ENCODE peak calls at places on chromosomes 13 and 19, in six cellular contexts. One of them, this sample, is unnamed. For H3K9me3, the result is how much of the 10 kb centered on the place peaks cover.

GRCh38 chr13:30569901-30570576 is 47.7 kb upstream of the USPL1 start:
- DNase-seq in tibial nerve: no peak
- DNase-seq in heart left ventricle: no peak
- DNase-seq in pancreas: no peak
- DNase-seq in SK-N-SH: no peak
- DNase-seq in heart right ventricle: no peak
- DNase-seq in this sample: no peak

GRCh38 chr19:5271145-5271544 is 69.5 kb downstream of the PTPRS start:
- DNase-seq in tibial nerve: no peak
- DNase-seq in heart right ventricle: no peak
- DNase-seq in pancreas: peak
- DNase-seq in SK-N-SH: no peak
- DNase-seq in heart left ventricle: no peak
- DNase-seq in this sample: no peak

GRCh38 chr19:7877249-7877836 is 3.2 kb upstream of the PRR36 start:
- DNase-seq in heart left ventricle: no peak
- DNase-seq in pancreas: no peak
- DNase-seq in tibial nerve: no peak
- DNase-seq in SK-N-SH: no peak
- DNase-seq in heart right ventricle: no peak
- DNase-seq in this sample: no peak

GRCh38 chr19:48991823-48992570 is 1.1 kb downstream of the GYS1 start:
- DNase-seq in pancreas: no peak
- DNase-seq in SK-N-SH: peak
- DNase-seq in tibial nerve: peak
- DNase-seq in heart right ventricle: peak
- DNase-seq in heart left ventricle: no peak
- DNase-seq in this sample: peak

GRCh38 chr19:46428278-46429141 is at the start of gene PNMA8C:
- DNase-seq in heart left ventricle: peak
- DNase-seq in pancreas: peak
- DNase-seq in tibial nerve: no peak
- DNase-seq in heart right ventricle: peak
- DNase-seq in SK-N-SH: peak
- DNase-seq in this sample: peak

GRCh38 chr13:90477194-90477593 is 870.3 kb upstream of the MIR17HG start:
- DNase-seq in tibial nerve: no peak
- DNase-seq in SK-N-SH: no peak
- DNase-seq in heart right ventricle: no peak
- DNase-seq in heart left ventricle: no peak
- DNase-seq in pancreas: no peak
- DNase-seq in this sample: no peak

GRCh38 chr13:94351292-94352000 is 128.0 kb downstream of the DCT start:
- DNase-seq in heart right ventricle: no peak
- DNase-seq in SK-N-SH: no peak
- DNase-seq in heart left ventricle: no peak
- DNase-seq in tibial nerve: no peak
- DNase-seq in pancreas: no peak
- DNase-seq in this sample: no peak

GRCh38 chr19:34325181-34325580 is 39.8 kb upstream of the GPI start:
- DNase-seq in heart left ventricle: no peak
- DNase-seq in pancreas: no peak
- DNase-seq in tibial nerve: no peak
- DNase-seq in heart right ventricle: no peak
- DNase-seq in SK-N-SH: no peak
- DNase-seq in this sample: no peak

GRCh38 chr19:18904334-18905057 is 8.5 kb upstream of the CERS1 start:
- DNase-seq in heart left ventricle: no peak
- DNase-seq in pancreas: peak
- DNase-seq in heart right ventricle: no peak
- DNase-seq in tibial nerve: no peak
- DNase-seq in SK-N-SH: no peak
- DNase-seq in this sample: no peak

GRCh38 chr13:103066991-103067390 is 774 bp upstream of the SLC10A2 start:
- DNase-seq in tibial nerve: no peak
- DNase-seq in SK-N-SH: peak
- DNase-seq in pancreas: no peak
- DNase-seq in heart left ventricle: no peak
- DNase-seq in heart right ventricle: no peak
- DNase-seq in this sample: no peak

GRCh38 chr19:47713046-47714021 is at the start of gene EHD2:
- DNase-seq in heart left ventricle: peak
- DNase-seq in heart right ventricle: peak
- DNase-seq in tibial nerve: peak
- DNase-seq in pancreas: peak
- DNase-seq in SK-N-SH: peak
- DNase-seq in this sample: peak

GRCh38 chr13:113776231-113777125 is 17.5 kb downstream of the TMEM255B start:
- DNase-seq in tibial nerve: no peak
- DNase-seq in pancreas: no peak
- DNase-seq in heart right ventricle: no peak
- DNase-seq in SK-N-SH: no peak
- DNase-seq in heart left ventricle: no peak
- DNase-seq in this sample: no peak

GRCh38 chr19:2334426-2334825 is 5.9 kb downstream of the SPPL2B start:
- DNase-seq in pancreas: peak
- DNase-seq in SK-N-SH: no peak
- DNase-seq in tibial nerve: no peak
- DNase-seq in heart left ventricle: no peak
- DNase-seq in heart right ventricle: no peak
- DNase-seq in this sample: no peak

GRCh38 chr13:20360041-20360491 is 127.9 kb upstream of the GJB6 start:
- DNase-seq in heart right ventricle: no peak
- DNase-seq in heart left ventricle: no peak
- DNase-seq in tibial nerve: no peak
- DNase-seq in SK-N-SH: no peak
- DNase-seq in pancreas: no peak
- DNase-seq in this sample: no peak

GRCh38 chr19:31139871-31140505 is 209.2 kb downstream of the TSHZ3 start:
- DNase-seq in heart right ventricle: no peak
- DNase-seq in tibial nerve: no peak
- DNase-seq in SK-N-SH: no peak
- DNase-seq in pancreas: no peak
- DNase-seq in heart left ventricle: no peak
- DNase-seq in this sample: no peak

GRCh38 chr19:5117421-5117820 is 148.5 kb downstream of the KDM4B start:
- DNase-seq in heart left ventricle: no peak
- DNase-seq in pancreas: no peak
- DNase-seq in heart right ventricle: no peak
- DNase-seq in SK-N-SH: no peak
- DNase-seq in tibial nerve: no peak
- DNase-seq in this sample: no peak

GRCh38 chr19:24054044-24054935 is 32.7 kb upstream of the ZNF254 start:
- DNase-seq in pancreas: no peak
- DNase-seq in SK-N-SH: no peak
- DNase-seq in heart right ventricle: no peak
- DNase-seq in tibial nerve: no peak
- DNase-seq in heart left ventricle: no peak
- DNase-seq in this sample: no peak

GRCh38 chr19:6218497-6219146 is 61.2 kb downstream of the MLLT1 start:
- DNase-seq in heart right ventricle: peak
- DNase-seq in SK-N-SH: peak
- DNase-seq in heart left ventricle: peak
- DNase-seq in pancreas: peak
- DNase-seq in tibial nerve: peak
- DNase-seq in this sample: peak

GRCh38 chr19:33133438-33134031 is 1.6 kb downstream of the WDR88 start:
- DNase-seq in SK-N-SH: peak
- DNase-seq in heart left ventricle: no peak
- DNase-seq in tibial nerve: no peak
- DNase-seq in pancreas: no peak
- DNase-seq in heart right ventricle: no peak
- DNase-seq in this sample: no peak

GRCh38 chr19:5281588-5281987 is 59.0 kb downstream of the PTPRS start:
- DNase-seq in heart right ventricle: peak
- DNase-seq in SK-N-SH: peak
- DNase-seq in heart left ventricle: peak
- DNase-seq in tibial nerve: peak
- DNase-seq in pancreas: no peak
- DNase-seq in this sample: no peak

GRCh38 chr19:53237114-53237777 is 17.4 kb downstream of the ZNF677 start:
- DNase-seq in heart left ventricle: no peak
- DNase-seq in SK-N-SH: no peak
- DNase-seq in tibial nerve: no peak
- DNase-seq in pancreas: no peak
- DNase-seq in heart right ventricle: no peak
- DNase-seq in this sample: no peak
- H3K9me3 ChIP-seq in heart left ventricle: half or more
- H3K9me3 ChIP-seq in SK-N-SH: under half
- H3K9me3 ChIP-seq in tibial nerve: half or more
- H3K9me3 ChIP-seq in pancreas: under half
- H3K9me3 ChIP-seq in heart right ventricle: half or more
- H3K9me3 ChIP-seq in this sample: half or more

DNA sequence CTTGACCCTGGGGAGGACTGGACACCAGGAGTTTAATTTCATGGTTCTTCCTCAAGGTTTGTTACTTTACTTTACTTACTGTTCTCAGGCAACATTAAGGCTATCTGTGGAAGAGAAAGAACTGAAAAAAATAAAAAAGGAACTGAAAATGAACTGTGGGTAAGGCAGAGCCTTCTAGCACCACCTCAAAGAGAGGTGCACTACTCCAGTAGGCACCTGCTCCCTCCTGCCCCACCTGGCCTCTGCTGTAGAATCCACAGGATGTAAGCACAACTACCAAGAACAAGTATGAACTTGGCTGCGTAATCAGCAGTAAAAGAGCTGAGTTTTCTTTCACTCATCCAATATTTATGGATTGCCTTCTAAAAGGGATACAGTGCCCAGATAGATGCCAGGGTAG is 12.2 kb downstream of the ZNF112 start:
- DNase-seq in heart right ventricle: no peak
- DNase-seq in tibial nerve: no peak
- DNase-seq in pancreas: no peak
- DNase-seq in SK-N-SH: no peak
- DNase-seq in heart left ventricle: no peak
- DNase-seq in this sample: no peak
- H3K4me3 ChIP-seq in heart right ventricle: no peak
- H3K4me3 ChIP-seq in tibial nerve: no peak
- H3K4me3 ChIP-seq in pancreas: no peak
- H3K4me3 ChIP-seq in SK-N-SH: no peak
- H3K4me3 ChIP-seq in heart left ventricle: no peak
- H3K4me3 ChIP-seq in this sample: no peak

DNA sequence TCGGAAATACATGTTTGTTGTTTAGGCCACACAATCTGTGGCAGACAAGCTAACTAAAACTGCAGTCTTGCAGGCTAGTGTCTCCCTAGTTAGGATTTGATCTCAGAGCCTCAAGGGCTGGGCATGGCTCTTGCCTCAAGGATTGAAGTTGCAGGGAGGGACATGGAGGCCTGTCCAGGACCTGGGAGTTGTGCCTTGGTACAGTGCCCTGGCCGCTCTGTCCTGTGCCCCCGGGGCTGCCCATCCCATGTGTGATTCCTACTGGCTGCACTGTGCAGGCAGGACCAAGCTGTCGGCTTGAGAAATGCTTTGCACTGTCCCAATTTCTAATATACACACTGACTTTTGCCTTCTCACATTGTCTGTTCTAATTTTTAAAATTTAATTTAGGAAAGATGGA is 7.5 kb upstream of the ZNF256 start:
- DNase-seq in pancreas: no peak
- DNase-seq in tibial nerve: no peak
- DNase-seq in heart right ventricle: no peak
- DNase-seq in SK-N-SH: no peak
- DNase-seq in heart left ventricle: no peak
- DNase-seq in this sample: no peak
- H3K9me3 ChIP-seq in pancreas: under half
- H3K9me3 ChIP-seq in tibial nerve: under half
- H3K9me3 ChIP-seq in heart right ventricle: under half
- H3K9me3 ChIP-seq in SK-N-SH: under half
- H3K9me3 ChIP-seq in heart left ventricle: under half
- H3K9me3 ChIP-seq in this sample: half or more

DNA sequence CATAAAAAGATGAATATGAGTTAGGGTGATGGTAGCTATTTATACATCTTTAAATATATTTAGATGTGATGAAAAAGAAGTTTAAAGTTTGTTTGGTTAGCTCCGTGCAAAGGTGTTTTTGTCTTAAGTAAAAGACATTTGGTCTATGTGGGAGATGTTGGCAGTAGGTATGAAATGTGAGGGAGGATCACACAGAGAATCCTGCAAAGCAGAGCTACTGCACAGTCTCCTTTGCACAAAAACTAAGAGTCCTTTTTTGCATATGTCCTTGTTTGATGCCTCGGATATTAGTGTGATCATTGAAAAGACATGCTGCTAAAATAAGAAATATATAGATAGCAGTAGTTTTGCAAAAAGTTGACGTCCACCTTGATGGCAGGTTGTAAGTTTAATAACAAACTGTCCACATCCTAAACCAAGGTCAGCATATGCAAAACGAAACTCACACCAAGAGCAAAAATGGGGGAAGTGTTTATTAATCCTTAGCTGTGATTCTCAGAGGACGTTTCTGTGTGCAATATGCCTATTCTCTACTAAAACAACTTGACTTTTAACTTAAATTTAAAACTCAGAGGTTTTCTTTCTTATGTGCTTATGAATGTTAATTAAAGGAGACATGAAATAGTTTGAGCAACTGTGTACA is 870.1 kb downstream of the PCDH9 start:
- DNase-seq in SK-N-SH: no peak
- DNase-seq in tibial nerve: no peak
- DNase-seq in heart right ventricle: no peak
- DNase-seq in pancreas: no peak
- DNase-seq in heart left ventricle: no peak
- DNase-seq in this sample: no peak
- H3K4me3 ChIP-seq in SK-N-SH: no peak
- H3K4me3 ChIP-seq in tibial nerve: no peak
- H3K4me3 ChIP-seq in heart right ventricle: no peak
- H3K4me3 ChIP-seq in pancreas: no peak
- H3K4me3 ChIP-seq in heart left ventricle: no peak
- H3K4me3 ChIP-seq in this sample: no peak

GRCh38 chr19:28026636-28027035 is 1186.3 kb downstream of the UQCRFS1 start:
- DNase-seq in pancreas: no peak
- DNase-seq in SK-N-SH: no peak
- DNase-seq in heart right ventricle: no peak
- DNase-seq in tibial nerve: no peak
- DNase-seq in heart left ventricle: no peak
- DNase-seq in this sample: no peak
- H3K9me3 ChIP-seq in pancreas: under half
- H3K9me3 ChIP-seq in SK-N-SH: under half
- H3K9me3 ChIP-seq in heart right ventricle: under half
- H3K9me3 ChIP-seq in tibial nerve: under half
- H3K9me3 ChIP-seq in heart left ventricle: under half
- H3K9me3 ChIP-seq in this sample: under half

DNA sequence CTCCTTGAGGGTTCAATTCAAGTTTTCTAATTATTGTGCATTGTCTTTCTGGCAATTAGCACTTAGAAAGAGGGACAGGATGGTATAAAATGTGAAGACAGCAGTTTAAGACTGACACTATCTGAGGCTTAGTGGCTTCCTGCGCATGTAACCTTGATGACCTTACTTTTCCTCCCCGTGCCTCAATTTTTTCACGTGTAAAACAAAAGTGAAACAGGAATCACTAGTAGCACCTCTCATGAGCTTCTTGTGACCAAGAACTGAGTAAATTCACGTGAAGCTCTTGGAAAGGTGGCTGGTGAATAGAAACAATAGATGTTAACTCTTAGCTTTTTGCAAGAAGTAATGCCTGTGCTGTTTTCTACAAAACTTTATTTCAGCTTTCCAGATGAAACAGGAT is 233.9 kb downstream of the LMO7 start:
- DNase-seq in heart right ventricle: no peak
- DNase-seq in tibial nerve: no peak
- DNase-seq in SK-N-SH: no peak
- DNase-seq in heart left ventricle: no peak
- DNase-seq in pancreas: no peak
- DNase-seq in this sample: no peak
- H3K4me3 ChIP-seq in heart right ventricle: peak
- H3K4me3 ChIP-seq in tibial nerve: no peak
- H3K4me3 ChIP-seq in SK-N-SH: no peak
- H3K4me3 ChIP-seq in heart left ventricle: no peak
- H3K4me3 ChIP-seq in pancreas: no peak
- H3K4me3 ChIP-seq in this sample: no peak

This sample was measured in mucosa of descending colon.